ENCODE peak calls at places on chromosomes 7 and 10, in nine cellular contexts. V is glutamatergic neuron, C is GM06990, A is GM10248, W is cardiac fibroblast, J is left ventricle myocardium inferior, E is IMR-90, H is fibroblast of pulmonary artery, S is WTC11. P is an unnamed sample.

GRCh38 chr10:46096909-46097575 is 51.0 kb upstream of the MSMB start:
- DNase-seq in V (no peak), C (no peak), A (no peak), W (no peak), J (no peak), E (no peak), H (no peak), S (no peak), P (no peak)

GRCh38 chr10:12937527-12937926 is 64.0 kb downstream of the CCDC3 start:
- DNase-seq in V (no peak), C (no peak), A (no peak), W (peak), J (no peak), E (no peak), H (no peak), S (no peak), P (no peak)

GRCh38 chr7:121244120-121244865 is 84.5 kb upstream of the WNT16 start:
- DNase-seq in V (peak), C (no peak), A (no peak), W (no peak), J (no peak), E (no peak), H (no peak), S (no peak), P (no peak)

GRCh38 chr7:54915870-54916598 is 102.8 kb upstream of the EGFR start:
- DNase-seq in V (no peak), C (no peak), A (no peak), W (no peak), J (no peak), E (no peak), H (no peak), S (no peak), P (no peak)

GRCh38 chr10:70600512-70601395 is 1.8 kb downstream of the PRF1 start:
- DNase-seq in V (no peak), C (no peak), A (peak), W (no peak), J (no peak), E (no peak), H (no peak), S (no peak), P (no peak)

GRCh38 chr10:124743188-124744046 is 761 bp downstream of the FAM53B start:
- DNase-seq in V (peak), C (peak), A (no peak), W (peak), J (no peak), E (no peak), H (no peak), S (peak), P (peak)

GRCh38 chr10:122955892-122956291 is 1.9 kb upstream of the C10orf88 start:
- DNase-seq in V (no peak), C (no peak), A (no peak), W (no peak), J (no peak), E (no peak), H (no peak), S (no peak), P (no peak)

GRCh38 chr10:133445268-133445732 is 8.4 kb upstream of the SCART1 start:
- DNase-seq in V (no peak), C (no peak), A (no peak), W (no peak), J (no peak), E (no peak), H (no peak), S (no peak), P (peak)

GRCh38 chr7:113030489-113030888 is 56.1 kb downstream of the GPR85 start:
- DNase-seq in V (no peak), C (no peak), A (no peak), W (no peak), J (no peak), E (no peak), H (no peak), S (no peak), P (no peak)

GRCh38 chr10:46019541-46020343 is 10.7 kb downstream of the NCOA4 start:
- DNase-seq in V (no peak), C (peak), A (no peak), W (peak), J (no peak), E (no peak), H (peak), S (no peak), P (no peak)

GRCh38 chr7:134931487-134931886 is 54.8 kb upstream of the AGBL3 start:
- DNase-seq in V (no peak), C (no peak), A (no peak), W (peak), J (peak), E (no peak), H (peak), S (no peak), P (no peak)

GRCh38 chr7:157309990-157310668 is 26.7 kb upstream of the DNAJB6 start:
- DNase-seq in V (no peak), C (no peak), A (no peak), W (peak), J (no peak), E (peak), H (peak), S (peak), P (no peak)

GRCh38 chr7:23072916-23073315 is 32.7 kb upstream of the KLHL7 start:
- DNase-seq in V (no peak), C (no peak), A (no peak), W (no peak), J (no peak), E (no peak), H (no peak), S (no peak), P (no peak)

GRCh38 chr7:54788664-54789063 is 29.7 kb upstream of the SEC61G start:
- DNase-seq in V (no peak), C (no peak), A (peak), W (peak), J (no peak), E (peak), H (peak), S (peak), P (peak)

DNA sequence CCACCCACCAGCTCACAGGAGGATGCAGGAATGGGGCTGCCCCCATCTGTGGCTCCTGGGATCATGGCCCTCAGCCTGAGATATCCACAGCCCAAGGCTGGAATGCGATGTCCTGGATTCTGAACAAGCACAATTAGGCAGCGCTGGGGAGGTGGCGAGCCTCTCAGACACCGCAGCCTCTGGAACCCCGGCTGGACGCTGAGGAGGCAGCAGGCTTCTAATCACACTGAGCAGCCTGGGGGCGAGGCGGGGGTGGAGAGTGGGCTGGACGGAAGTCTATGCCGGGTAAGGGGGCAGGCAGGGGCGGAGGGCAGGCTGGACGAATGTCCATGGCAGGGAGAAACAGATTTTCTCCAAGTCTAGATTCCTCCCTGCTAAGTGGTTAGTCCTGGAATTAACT is 56.4 kb downstream of the DPYSL4 start:
- DNase-seq in V (no peak), C (no peak), A (no peak), W (no peak), J (no peak), E (no peak), H (no peak), S (no peak), P (no peak)
- TF ChIP-seq CTCF in V (no peak), C (no peak), A (no peak), W (no peak), J (no peak), E (no peak), H (no peak), S (no peak), P (no peak)

DNA sequence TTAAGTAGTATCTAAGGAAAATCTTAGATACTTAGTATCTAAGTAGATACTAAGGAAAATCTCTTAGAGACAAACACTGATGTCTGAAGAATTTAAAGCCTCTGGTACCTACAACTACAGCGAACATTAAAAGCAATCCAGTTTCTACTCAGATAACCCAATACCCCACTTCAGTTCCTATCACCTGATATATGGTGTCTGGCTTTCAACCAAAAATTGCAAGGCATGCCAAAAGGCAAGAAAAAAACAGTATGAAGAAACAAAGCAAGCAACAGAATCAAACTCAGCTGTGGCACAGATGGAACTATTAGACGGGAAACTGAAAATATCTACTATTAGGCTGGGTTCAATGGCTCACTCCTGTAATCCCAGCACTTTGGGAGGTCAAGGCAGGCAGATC is 31.1 kb downstream of the ARHGAP12 start:
- DNase-seq in V (no peak), C (no peak), A (no peak), W (no peak), J (no peak), E (peak), H (peak), S (no peak), P (no peak)
- TF ChIP-seq CTCF in V (no peak), C (no peak), A (no peak), W (no peak), J (no peak), E (no peak), H (no peak), S (no peak), P (no peak)

DNA sequence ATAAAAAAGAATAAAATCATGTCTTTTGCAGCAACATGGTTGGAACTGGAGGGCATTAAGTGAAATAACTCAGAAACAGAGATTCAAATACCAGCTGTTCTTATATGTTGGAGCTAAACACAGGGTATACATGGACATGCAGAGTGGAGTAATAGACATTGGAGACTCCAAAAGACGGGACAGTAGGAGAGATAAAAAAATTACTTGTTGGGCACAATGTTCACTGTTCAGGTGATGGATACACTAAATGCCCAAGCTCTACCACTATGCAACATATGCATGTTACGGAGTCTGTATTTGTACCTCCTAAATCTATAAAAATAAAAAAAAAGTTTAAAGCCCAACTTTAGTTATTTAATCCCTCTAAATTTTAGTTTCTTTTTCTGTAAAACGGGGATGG is 184.6 kb upstream of the TPK1 start:
- DNase-seq in V (no peak), C (no peak), A (no peak), W (no peak), J (no peak), E (no peak), H (no peak), S (no peak), P (no peak)
- TF ChIP-seq CTCF in V (no peak), C (no peak), A (no peak), W (no peak), J (no peak), E (no peak), H (no peak), S (no peak), P (no peak)

GRCh38 chr10:119545310-119545709 is 2.8 kb upstream of the RGS10 start:
- DNase-seq in V (no peak), C (no peak), A (no peak), W (no peak), J (no peak), E (no peak), H (no peak), S (no peak), P (no peak)

GRCh38 chr10:119543814-119544642 is 1.5 kb upstream of the RGS10 start:
- DNase-seq in V (no peak), C (no peak), A (no peak), W (peak), J (no peak), E (no peak), H (no peak), S (no peak), P (no peak)

GRCh38 chr10:119541459-119542356 is 811 bp downstream of the RGS10 start:
- DNase-seq in V (no peak), C (peak), A (peak), W (no peak), J (peak), E (no peak), H (no peak), S (peak), P (peak)

GRCh38 chr10:119542357-119542989 is at the start of gene RGS10:
- DNase-seq in V (peak), C (peak), A (peak), W (peak), J (peak), E (peak), H (peak), S (peak), P (peak)

DNA sequence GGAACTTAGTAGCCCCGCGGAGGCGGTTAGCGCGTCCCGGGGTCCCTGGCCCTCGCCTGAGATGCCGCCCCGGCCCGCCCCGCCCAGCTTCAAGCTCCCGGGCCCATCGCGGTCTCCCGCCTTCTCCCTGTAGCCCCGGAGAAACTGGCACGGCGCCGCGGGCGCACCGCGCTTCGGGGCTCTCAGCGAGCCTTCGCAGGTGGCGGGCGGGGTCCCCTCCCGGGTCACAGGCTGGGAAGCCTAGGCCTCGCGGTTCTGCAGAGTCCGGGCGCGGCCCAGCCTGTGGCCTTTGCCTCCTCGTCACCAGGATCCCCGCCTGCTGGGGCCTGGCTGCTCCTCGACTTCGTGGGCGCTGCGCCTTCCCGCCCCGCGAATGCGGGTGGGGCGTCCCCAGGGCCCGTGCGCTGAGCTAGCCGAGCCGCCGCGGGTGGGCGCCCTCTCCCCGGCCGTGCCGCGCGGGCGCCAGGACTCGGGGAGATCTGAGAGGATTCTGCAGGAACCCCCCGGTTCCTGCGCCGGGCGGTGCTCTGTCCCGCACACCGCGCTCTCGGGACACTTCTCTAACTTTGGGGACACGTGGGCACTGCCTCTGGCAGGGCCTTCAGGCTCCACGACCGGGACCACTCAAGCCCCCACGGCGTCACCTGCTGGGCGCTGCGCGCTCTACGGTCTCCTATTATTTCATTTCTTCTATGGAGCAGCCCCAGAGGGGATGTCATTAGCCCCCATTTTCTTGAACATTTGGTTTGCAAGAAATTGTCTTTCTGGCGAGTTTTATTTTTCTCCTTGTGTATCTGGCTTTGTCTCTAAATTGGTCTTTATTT is 683 bp upstream of the RGS10 start:
- DNase-seq in V (peak), C (peak), A (peak), W (peak), J (peak), E (peak), H (peak), S (peak), P (peak)
- TF ChIP-seq CTCF in V (peak), C (peak), A (peak), W (peak), J (peak), E (peak), H (peak), S (no peak), P (peak)